ENCODE peak calls at places on chromosomes 6 and 20, in six cellular contexts. M is bronchial epithelial cell, X is T-helper 9 cell, C is Calu3, D is iPS-NIHi11, J is hypothalamus. B is an unnamed sample.

GRCh38 chr20:10502098-10502526 is 67.0 kb downstream of the SLX4IP start:
- DNase-seq in C (no peak), M (no peak), D (no peak), X (no peak), J (no peak), B (no peak)

GRCh38 chr6:47483853-47484546 is 6.4 kb downstream of the CD2AP start:
- DNase-seq in X (no peak), M (peak), D (no peak), J (no peak), C (no peak), B (no peak)

GRCh38 chr6:33983109-33983475 is 162.8 kb downstream of the GRM4 start:
- DNase-seq in J (no peak), M (peak), C (peak), X (no peak), D (peak), B (peak)

GRCh38 chr6:75143186-75143585 is 62.7 kb downstream of the COL12A1 start:
- DNase-seq in J (no peak), D (no peak), X (no peak), C (no peak), M (no peak), B (no peak)

GRCh38 chr6:38262609-38263008 is 377.1 kb downstream of the BTBD9 start:
- DNase-seq in X (no peak), C (no peak), J (no peak), M (peak), D (no peak), B (no peak)

GRCh38 chr20:25761596-25761995 is 64.9 kb upstream of the ZNF337 start:
- DNase-seq in J (no peak), M (no peak), X (no peak), D (no peak), C (no peak), B (no peak)

GRCh38 chr20:440636-441035 is 21.7 kb downstream of the TBC1D20 start:
- DNase-seq in D (no peak), X (no peak), C (no peak), J (no peak), M (no peak), B (no peak)

GRCh38 chr20:32792316-32792715 is 27.4 kb upstream of the MAPRE1 start:
- DNase-seq in D (peak), J (no peak), X (peak), M (no peak), C (peak), B (no peak)

GRCh38 chr6:27545271-27546046 is 72.6 kb upstream of the ZNF184 start:
- DNase-seq in C (peak), D (peak), M (peak), X (no peak), J (no peak), B (no peak)